ENCODE peak calls at places on chromosomes 11 and 22, in eight cellular contexts. One of them, this sample, is unnamed.
A peak's percentile ranks its signal among the peaks of the same experiment; 100 is the strongest.

GRCh38 chr11:133810766-133811165 is 34.5 kb downstream of the SPATA19 start:
- DNase-seq in HCT116: no peak
- DNase-seq in keratinocyte: no peak
- DNase-seq in naive thymus-derived CD4-positive, alpha-beta T cell: no peak
- DNase-seq in PC-3: no peak
- DNase-seq in aorta: no peak
- DNase-seq in tibial nerve: no peak
- DNase-seq in mesenchymal stem cell: no peak
- DNase-seq in this sample: no peak

GRCh38 chr11:134664447-134664846 is 252.4 kb upstream of the B3GAT1 start:
- DNase-seq in naive thymus-derived CD4-positive, alpha-beta T cell: no peak
- DNase-seq in tibial nerve: no peak
- DNase-seq in mesenchymal stem cell: no peak
- DNase-seq in HCT116: no peak
- DNase-seq in keratinocyte: no peak
- DNase-seq in PC-3: no peak
- DNase-seq in aorta: no peak
- DNase-seq in this sample: no peak

GRCh38 chr22:42364641-42365336 is 67.4 kb downstream of the NFAM1 start:
- DNase-seq in naive thymus-derived CD4-positive, alpha-beta T cell: no peak
- DNase-seq in mesenchymal stem cell: no peak
- DNase-seq in HCT116: no peak
- DNase-seq in keratinocyte: no peak
- DNase-seq in tibial nerve: peak; percentile 54
- DNase-seq in PC-3: no peak
- DNase-seq in aorta: no peak
- DNase-seq in this sample: no peak

GRCh38 chr22:44419429-44419828 is 78.6 kb downstream of the RTL6 start:
- DNase-seq in aorta: no peak
- DNase-seq in mesenchymal stem cell: no peak
- DNase-seq in keratinocyte: no peak
- DNase-seq in PC-3: peak; percentile 14
- DNase-seq in tibial nerve: no peak
- DNase-seq in naive thymus-derived CD4-positive, alpha-beta T cell: no peak
- DNase-seq in HCT116: no peak
- DNase-seq in this sample: no peak

GRCh38 chr11:125457814-125458343 is 38.2 kb downstream of the FEZ1 start:
- DNase-seq in HCT116: no peak
- DNase-seq in keratinocyte: no peak
- DNase-seq in tibial nerve: peak; percentile 26
- DNase-seq in naive thymus-derived CD4-positive, alpha-beta T cell: no peak
- DNase-seq in aorta: peak; percentile 89
- DNase-seq in PC-3: no peak
- DNase-seq in mesenchymal stem cell: no peak
- DNase-seq in this sample: no peak

GRCh38 chr11:61111786-61112517 is 9.7 kb downstream of the CD5 start:
- DNase-seq in HCT116: no peak
- DNase-seq in PC-3: no peak
- DNase-seq in keratinocyte: no peak
- DNase-seq in naive thymus-derived CD4-positive, alpha-beta T cell: no peak
- DNase-seq in tibial nerve: no peak
- DNase-seq in aorta: peak; percentile 25
- DNase-seq in mesenchymal stem cell: no peak
- DNase-seq in this sample: no peak

GRCh38 chr11:29263971-29264682 is 752.7 kb downstream of the KCNA4 start:
- DNase-seq in mesenchymal stem cell: no peak
- DNase-seq in HCT116: no peak
- DNase-seq in PC-3: peak; percentile 5
- DNase-seq in naive thymus-derived CD4-positive, alpha-beta T cell: no peak
- DNase-seq in keratinocyte: no peak
- DNase-seq in aorta: no peak
- DNase-seq in tibial nerve: no peak
- DNase-seq in this sample: no peak

GRCh38 chr11:7927635-7928034 is 3.4 kb downstream of the OR10A6 start:
- DNase-seq in aorta: no peak
- DNase-seq in tibial nerve: no peak
- DNase-seq in PC-3: peak; percentile 33
- DNase-seq in mesenchymal stem cell: no peak
- DNase-seq in HCT116: no peak
- DNase-seq in naive thymus-derived CD4-positive, alpha-beta T cell: no peak
- DNase-seq in keratinocyte: no peak
- DNase-seq in this sample: no peak

GRCh38 chr22:46055176-46055850 is 78.4 kb upstream of the WNT7B start:
- DNase-seq in naive thymus-derived CD4-positive, alpha-beta T cell: no peak
- DNase-seq in mesenchymal stem cell: no peak
- DNase-seq in keratinocyte: no peak
- DNase-seq in HCT116: no peak
- DNase-seq in aorta: peak; percentile 71
- DNase-seq in PC-3: peak; percentile 28
- DNase-seq in tibial nerve: no peak
- DNase-seq in this sample: no peak

GRCh38 chr11:126416542-126417090 is 61.1 kb downstream of the ST3GAL4 start:
- DNase-seq in PC-3: no peak
- DNase-seq in HCT116: no peak
- DNase-seq in aorta: peak; percentile 95
- DNase-seq in naive thymus-derived CD4-positive, alpha-beta T cell: peak; percentile 49
- DNase-seq in tibial nerve: peak; percentile 76
- DNase-seq in mesenchymal stem cell: peak; percentile 81
- DNase-seq in keratinocyte: no peak
- DNase-seq in this sample: no peak

GRCh38 chr11:83033972-83034672 is 37.6 kb downstream of the RAB30 start:
- DNase-seq in naive thymus-derived CD4-positive, alpha-beta T cell: no peak
- DNase-seq in HCT116: no peak
- DNase-seq in tibial nerve: peak; percentile 65
- DNase-seq in mesenchymal stem cell: peak; percentile 43
- DNase-seq in aorta: peak; percentile 61
- DNase-seq in keratinocyte: no peak
- DNase-seq in PC-3: peak; percentile 73
- DNase-seq in this sample: no peak

GRCh38 chr11:99069831-99070444 is 49.2 kb downstream of the CNTN5 start:
- DNase-seq in PC-3: peak; percentile 39
- DNase-seq in aorta: peak; percentile 35
- DNase-seq in naive thymus-derived CD4-positive, alpha-beta T cell: no peak
- DNase-seq in tibial nerve: no peak
- DNase-seq in mesenchymal stem cell: peak; percentile 29
- DNase-seq in keratinocyte: no peak
- DNase-seq in HCT116: no peak
- DNase-seq in this sample: peak; percentile 11

DNA sequence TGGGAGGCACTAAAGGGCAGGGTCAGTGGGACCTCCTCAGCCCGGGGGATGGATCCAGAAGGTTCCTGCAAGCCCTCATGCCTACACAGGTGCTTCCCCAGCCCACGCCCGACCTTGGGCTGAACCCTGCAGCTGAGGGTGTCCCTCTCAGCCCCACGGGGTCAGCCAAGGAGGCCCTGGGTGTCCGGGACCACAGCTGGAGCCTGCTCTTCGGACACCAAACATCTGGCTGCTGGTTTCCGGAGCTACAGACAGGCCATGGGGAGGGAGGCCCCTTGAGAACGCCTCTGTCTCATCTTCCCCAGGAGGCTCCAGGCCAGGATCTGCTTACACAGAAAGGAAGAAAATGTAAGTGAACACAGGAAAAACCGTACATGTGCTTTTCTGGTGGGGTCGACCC is 355.7 kb downstream of the MN1 start:
- DNase-seq in aorta: no peak
- DNase-seq in keratinocyte: no peak
- DNase-seq in PC-3: no peak
- DNase-seq in tibial nerve: no peak
- DNase-seq in naive thymus-derived CD4-positive, alpha-beta T cell: no peak
- DNase-seq in mesenchymal stem cell: peak; percentile 22
- DNase-seq in HCT116: no peak
- DNase-seq in this sample: no peak
- H3K27me3 ChIP-seq in aorta: no peaks in the 10 kb centered on the region
- H3K27me3 ChIP-seq in keratinocyte: no peaks in the 10 kb centered on the region
- H3K27me3 ChIP-seq in PC-3: no peaks in the 10 kb centered on the region
- H3K27me3 ChIP-seq in tibial nerve: no peaks in the 10 kb centered on the region
- H3K27me3 ChIP-seq in naive thymus-derived CD4-positive, alpha-beta T cell: no peaks in the 10 kb centered on the region
- H3K27me3 ChIP-seq in mesenchymal stem cell: peaks cover 40% of the 10 kb centered on the region
- H3K27me3 ChIP-seq in HCT116: peaks cover under 1% of the 10 kb centered on the region
- H3K27me3 ChIP-seq in this sample: no peaks in the 10 kb centered on the region

GRCh38 chr11:62669420-62670161 is 1.9 kb upstream of the UQCC3 start:
- DNase-seq in aorta: no peak
- DNase-seq in PC-3: peak; percentile 42
- DNase-seq in tibial nerve: no peak
- DNase-seq in keratinocyte: no peak
- DNase-seq in mesenchymal stem cell: no peak
- DNase-seq in HCT116: no peak
- DNase-seq in naive thymus-derived CD4-positive, alpha-beta T cell: no peak
- DNase-seq in this sample: no peak

GRCh38 chr11:62676698-62677097 is 2.2 kb downstream of the UBXN1 start:
- DNase-seq in HCT116: no peak
- DNase-seq in naive thymus-derived CD4-positive, alpha-beta T cell: no peak
- DNase-seq in mesenchymal stem cell: no peak
- DNase-seq in aorta: no peak
- DNase-seq in PC-3: no peak
- DNase-seq in keratinocyte: no peak
- DNase-seq in tibial nerve: no peak
- DNase-seq in this sample: no peak

GRCh38 chr11:62671272-62671603 is 235 bp upstream of the UQCC3 start:
- DNase-seq in keratinocyte: no peak
- DNase-seq in mesenchymal stem cell: no peak
- DNase-seq in aorta: no peak
- DNase-seq in HCT116: no peak
- DNase-seq in tibial nerve: no peak
- DNase-seq in PC-3: no peak
- DNase-seq in naive thymus-derived CD4-positive, alpha-beta T cell: no peak
- DNase-seq in this sample: no peak

GRCh38 chr11:62667460-62667859 is 2.3 kb downstream of the CSKMT start:
- DNase-seq in mesenchymal stem cell: no peak
- DNase-seq in PC-3: no peak
- DNase-seq in tibial nerve: no peak
- DNase-seq in naive thymus-derived CD4-positive, alpha-beta T cell: no peak
- DNase-seq in aorta: no peak
- DNase-seq in HCT116: no peak
- DNase-seq in keratinocyte: no peak
- DNase-seq in this sample: no peak

DNA sequence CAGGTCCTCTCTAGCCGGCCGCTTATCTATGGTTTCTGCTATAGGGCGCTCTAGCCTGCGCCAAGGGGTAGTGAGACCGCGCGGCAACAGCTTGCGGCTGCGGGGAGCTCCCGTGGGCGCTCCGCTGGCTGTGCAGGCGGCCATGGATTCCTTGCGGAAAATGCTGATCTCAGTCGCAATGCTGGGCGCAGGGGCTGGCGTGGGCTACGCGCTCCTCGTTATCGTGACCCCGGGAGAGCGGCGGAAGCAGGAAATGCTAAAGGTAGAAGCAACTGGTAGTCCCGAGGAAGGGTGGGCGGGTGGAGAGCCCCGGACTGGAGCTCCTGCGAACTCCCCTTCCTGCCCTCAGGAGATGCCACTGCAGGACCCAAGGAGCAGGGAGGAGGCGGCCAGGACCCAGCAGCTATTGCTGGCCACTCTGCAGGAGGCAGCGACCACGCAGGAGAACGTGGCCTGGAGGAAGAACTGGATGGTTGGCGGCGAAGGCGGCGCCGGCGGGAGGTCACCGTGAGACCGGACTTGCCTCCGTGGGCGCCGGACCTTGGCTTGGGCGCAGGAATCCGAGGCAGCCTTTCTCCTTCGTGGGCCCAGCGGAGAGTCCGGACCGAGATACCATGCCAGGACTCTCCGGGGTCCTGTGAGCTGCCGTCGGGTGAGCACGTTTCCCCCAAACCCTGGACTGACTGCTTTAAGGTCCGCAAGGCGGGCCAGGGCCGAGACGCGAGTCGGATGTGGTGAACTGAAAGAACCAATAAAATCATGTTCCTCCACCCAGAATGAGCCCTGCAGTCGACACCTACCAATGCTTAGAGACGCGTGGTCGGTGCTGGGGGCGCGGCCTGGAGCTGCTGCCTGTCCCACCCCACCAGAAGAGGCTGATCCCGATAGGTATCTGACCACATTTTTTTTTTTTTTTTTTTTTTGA is at the start of the genes LBHD1 and UQCC3:
- DNase-seq in tibial nerve: peak; percentile 71
- DNase-seq in HCT116: peak; percentile 79
- DNase-seq in keratinocyte: no peak
- DNase-seq in mesenchymal stem cell: peak; percentile 91
- DNase-seq in naive thymus-derived CD4-positive, alpha-beta T cell: peak; percentile 49
- DNase-seq in PC-3: peak; percentile 90
- DNase-seq in aorta: peak; percentile 82
- DNase-seq in this sample: no peak
- H3K4me1 ChIP-seq in tibial nerve: peaks cover 27% of the 10 kb centered on the region
- H3K4me1 ChIP-seq in HCT116: peaks cover 35% of the 10 kb centered on the region
- H3K4me1 ChIP-seq in keratinocyte: peaks cover 20% of the 10 kb centered on the region
- H3K4me1 ChIP-seq in mesenchymal stem cell: peaks cover 11% of the 10 kb centered on the region
- H3K4me1 ChIP-seq in naive thymus-derived CD4-positive, alpha-beta T cell: peaks cover 24% of the 10 kb centered on the region
- H3K4me1 ChIP-seq in PC-3: peaks cover 40% of the 10 kb centered on the region
- H3K4me1 ChIP-seq in aorta: no peaks in the 10 kb centered on the region
- H3K4me1 ChIP-seq in this sample: no peaks in the 10 kb centered on the region

DNA sequence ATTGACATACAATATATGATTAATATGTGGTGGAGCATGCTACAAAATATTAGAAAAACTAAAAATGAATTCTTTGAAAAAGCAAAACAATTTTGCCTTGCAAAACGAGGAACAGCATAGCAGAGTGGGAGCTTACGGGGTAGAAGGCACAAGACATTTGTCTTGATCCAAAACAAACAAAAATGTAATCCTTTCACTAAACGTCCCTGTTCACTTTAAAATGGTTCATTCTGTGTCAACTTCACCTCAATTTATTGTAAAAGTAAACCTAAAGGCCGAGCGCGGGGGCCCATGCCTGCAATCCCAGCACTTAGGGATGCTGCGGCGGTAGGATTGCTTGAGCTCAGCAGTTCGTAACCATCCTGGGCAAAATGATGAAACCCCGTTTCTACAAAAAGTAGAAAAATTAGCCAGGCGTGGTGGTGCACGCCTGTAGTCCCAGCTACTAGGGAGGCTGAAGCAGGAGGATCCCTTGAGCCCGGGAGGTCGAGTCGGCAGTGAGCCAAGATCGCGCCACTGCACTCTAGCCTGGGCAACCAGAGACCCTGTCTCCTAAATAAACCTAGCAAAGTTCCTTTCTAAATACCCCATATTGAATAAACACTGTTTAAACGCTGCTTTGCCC is 2.0 kb downstream of the PRDM10 start:
- DNase-seq in aorta: no peak
- DNase-seq in keratinocyte: no peak
- DNase-seq in PC-3: no peak
- DNase-seq in mesenchymal stem cell: no peak
- DNase-seq in naive thymus-derived CD4-positive, alpha-beta T cell: no peak
- DNase-seq in tibial nerve: no peak
- DNase-seq in HCT116: no peak
- DNase-seq in this sample: no peak
- H3K27ac ChIP-seq in aorta: no peak overlapping the region
- H3K27ac ChIP-seq in keratinocyte: peak overlapping the region; percentile 100
- H3K27ac ChIP-seq in PC-3: no peak overlapping the region
- H3K27ac ChIP-seq in mesenchymal stem cell: no peak overlapping the region
- H3K27ac ChIP-seq in naive thymus-derived CD4-positive, alpha-beta T cell: peak overlapping the region; percentile 98
- H3K27ac ChIP-seq in tibial nerve: peak overlapping the region; percentile 98
- H3K27ac ChIP-seq in HCT116: no peak overlapping the region
- H3K27ac ChIP-seq in this sample: no peak overlapping the region

DNA sequence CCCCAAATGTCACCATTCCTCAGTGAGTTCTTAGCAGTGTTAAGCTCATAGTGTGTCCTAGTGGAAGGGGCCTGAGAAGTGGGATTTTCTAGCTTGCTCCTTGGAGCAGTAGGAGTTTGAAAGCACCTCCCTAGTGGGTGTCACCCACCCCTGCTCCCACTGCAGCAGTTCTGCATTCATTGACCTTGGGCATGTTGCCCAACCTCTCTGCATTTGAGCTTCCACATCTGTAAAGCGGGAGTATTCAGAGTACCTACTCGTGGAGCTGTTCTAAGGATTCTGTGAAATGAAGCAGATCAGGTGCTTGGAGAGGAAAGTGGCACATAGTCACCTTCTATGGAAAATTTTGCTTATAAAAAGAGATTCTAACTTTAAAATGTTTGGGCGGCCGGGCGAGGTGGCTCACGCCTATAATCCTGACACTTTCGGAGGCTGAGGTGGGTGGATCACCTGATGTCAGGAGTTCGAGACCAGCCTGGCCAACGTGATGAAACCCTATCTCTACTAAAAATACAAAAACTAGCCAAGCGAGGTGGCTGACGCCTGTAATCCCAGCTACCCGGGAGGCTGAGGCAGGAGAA is 16.9 kb downstream of the LMO2 start:
- DNase-seq in aorta: no peak
- DNase-seq in PC-3: no peak
- DNase-seq in tibial nerve: no peak
- DNase-seq in mesenchymal stem cell: no peak
- DNase-seq in HCT116: no peak
- DNase-seq in naive thymus-derived CD4-positive, alpha-beta T cell: no peak
- DNase-seq in keratinocyte: no peak
- DNase-seq in this sample: no peak
- H3K27me3 ChIP-seq in aorta: no peaks in the 10 kb centered on the region
- H3K27me3 ChIP-seq in PC-3: peaks cover 38% of the 10 kb centered on the region
- H3K27me3 ChIP-seq in tibial nerve: no peaks in the 10 kb centered on the region
- H3K27me3 ChIP-seq in mesenchymal stem cell: peaks cover 85% of the 10 kb centered on the region
- H3K27me3 ChIP-seq in HCT116: no peaks in the 10 kb centered on the region
- H3K27me3 ChIP-seq in naive thymus-derived CD4-positive, alpha-beta T cell: no peaks in the 10 kb centered on the region
- H3K27me3 ChIP-seq in keratinocyte: peaks cover 19% of the 10 kb centered on the region
- H3K27me3 ChIP-seq in this sample: peaks cover 7% of the 10 kb centered on the region